ENCODE peak calls at places on chromosomes 5 and 9, in ten cellular contexts. One of them, this sample, is unnamed. For H3K4me1, the result is how much of the 10 kb centered on the place peaks cover.

GRCh38 chr9:3136999-3137675 is 293.2 kb upstream of the PUM3 start:
- DNase-seq in suprapubic skin: no peak
- DNase-seq in K562: no peak
- DNase-seq in transverse colon: no peak
- DNase-seq in esophagus muscularis mucosa: no peak
- DNase-seq in HepG2: no peak
- DNase-seq in SK-N-SH: no peak
- DNase-seq in stomach: no peak
- DNase-seq in GM12878: no peak
- DNase-seq in upper lobe of left lung: no peak
- DNase-seq in this sample: no peak

GRCh38 chr5:112604741-112605390 is 132.8 kb upstream of the APC start:
- DNase-seq in suprapubic skin: no peak
- DNase-seq in K562: peak
- DNase-seq in transverse colon: no peak
- DNase-seq in esophagus muscularis mucosa: no peak
- DNase-seq in HepG2: peak
- DNase-seq in SK-N-SH: peak
- DNase-seq in stomach: no peak
- DNase-seq in GM12878: peak
- DNase-seq in upper lobe of left lung: no peak
- DNase-seq in this sample: no peak

GRCh38 chr5:9166202-9167147 is 379.4 kb downstream of the SEMA5A start:
- DNase-seq in suprapubic skin: no peak
- DNase-seq in K562: no peak
- DNase-seq in transverse colon: no peak
- DNase-seq in esophagus muscularis mucosa: peak
- DNase-seq in HepG2: no peak
- DNase-seq in SK-N-SH: no peak
- DNase-seq in stomach: no peak
- DNase-seq in GM12878: no peak
- DNase-seq in upper lobe of left lung: no peak
- DNase-seq in this sample: no peak

GRCh38 chr9:134413890-134414731 is 87.9 kb downstream of the RXRA start:
- DNase-seq in suprapubic skin: no peak
- DNase-seq in K562: no peak
- DNase-seq in transverse colon: peak
- DNase-seq in esophagus muscularis mucosa: no peak
- DNase-seq in HepG2: no peak
- DNase-seq in SK-N-SH: peak
- DNase-seq in stomach: peak
- DNase-seq in GM12878: no peak
- DNase-seq in upper lobe of left lung: peak
- DNase-seq in this sample: peak

GRCh38 chr5:154461531-154461930 is 15.7 kb downstream of the SAP30L start:
- DNase-seq in suprapubic skin: no peak
- DNase-seq in K562: no peak
- DNase-seq in transverse colon: no peak
- DNase-seq in esophagus muscularis mucosa: no peak
- DNase-seq in HepG2: no peak
- DNase-seq in SK-N-SH: no peak
- DNase-seq in stomach: no peak
- DNase-seq in GM12878: no peak
- DNase-seq in upper lobe of left lung: no peak
- DNase-seq in this sample: no peak

GRCh38 chr5:31987985-31988710 is 186.0 kb downstream of the GOLPH3 start:
- DNase-seq in suprapubic skin: no peak
- DNase-seq in K562: no peak
- DNase-seq in transverse colon: no peak
- DNase-seq in esophagus muscularis mucosa: no peak
- DNase-seq in HepG2: no peak
- DNase-seq in SK-N-SH: no peak
- DNase-seq in stomach: no peak
- DNase-seq in GM12878: no peak
- DNase-seq in upper lobe of left lung: no peak
- DNase-seq in this sample: no peak

GRCh38 chr5:6503342-6503741 is 54.7 kb downstream of the UBE2QL1 start:
- DNase-seq in suprapubic skin: no peak
- DNase-seq in K562: no peak
- DNase-seq in transverse colon: no peak
- DNase-seq in esophagus muscularis mucosa: no peak
- DNase-seq in HepG2: no peak
- DNase-seq in SK-N-SH: no peak
- DNase-seq in stomach: no peak
- DNase-seq in GM12878: no peak
- DNase-seq in upper lobe of left lung: no peak
- DNase-seq in this sample: no peak

GRCh38 chr5:81767938-81768337 is 17.0 kb upstream of the SSBP2 start:
- DNase-seq in suprapubic skin: no peak
- DNase-seq in K562: no peak
- DNase-seq in transverse colon: no peak
- DNase-seq in esophagus muscularis mucosa: no peak
- DNase-seq in HepG2: no peak
- DNase-seq in SK-N-SH: no peak
- DNase-seq in stomach: no peak
- DNase-seq in GM12878: no peak
- DNase-seq in upper lobe of left lung: no peak
- DNase-seq in this sample: no peak

GRCh38 chr5:152547202-152547601 is 142.1 kb upstream of the NMUR2 start:
- DNase-seq in suprapubic skin: no peak
- DNase-seq in K562: no peak
- DNase-seq in transverse colon: no peak
- DNase-seq in esophagus muscularis mucosa: no peak
- DNase-seq in HepG2: no peak
- DNase-seq in SK-N-SH: no peak
- DNase-seq in stomach: no peak
- DNase-seq in GM12878: no peak
- DNase-seq in upper lobe of left lung: no peak
- DNase-seq in this sample: no peak

DNA sequence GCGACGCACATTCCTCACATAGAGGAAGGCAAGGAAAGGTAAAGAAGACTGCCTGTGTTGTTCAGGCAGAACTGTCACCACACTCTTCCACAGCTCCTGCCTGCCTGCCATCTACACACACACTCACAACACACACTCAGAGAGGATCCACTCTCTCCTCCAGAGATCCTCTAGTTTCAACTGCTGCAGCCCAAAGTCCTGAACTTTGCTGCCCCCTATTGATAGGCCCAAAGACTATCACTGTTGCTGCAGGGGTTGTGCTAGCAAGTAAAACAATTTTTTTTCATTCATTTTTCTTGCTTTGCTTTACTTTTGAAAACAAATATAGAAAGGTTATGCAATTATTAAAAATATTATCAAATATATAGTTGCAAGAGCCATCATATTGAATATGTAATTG is 5.9 kb upstream of the CFAP90 start:
- DNase-seq in suprapubic skin: no peak
- DNase-seq in K562: peak
- DNase-seq in transverse colon: peak
- DNase-seq in esophagus muscularis mucosa: no peak
- DNase-seq in HepG2: peak
- DNase-seq in SK-N-SH: peak
- DNase-seq in stomach: no peak
- DNase-seq in GM12878: no peak
- DNase-seq in upper lobe of left lung: no peak
- DNase-seq in this sample: no peak
- H3K4me1 ChIP-seq in suprapubic skin: under half
- H3K4me1 ChIP-seq in K562: under half
- H3K4me1 ChIP-seq in transverse colon: under half
- H3K4me1 ChIP-seq in esophagus muscularis mucosa: under half
- H3K4me1 ChIP-seq in HepG2: under half
- H3K4me1 ChIP-seq in SK-N-SH: under half
- H3K4me1 ChIP-seq in stomach: under half
- H3K4me1 ChIP-seq in GM12878: under half
- H3K4me1 ChIP-seq in upper lobe of left lung: under half
- H3K4me1 ChIP-seq in this sample: under half

DNA sequence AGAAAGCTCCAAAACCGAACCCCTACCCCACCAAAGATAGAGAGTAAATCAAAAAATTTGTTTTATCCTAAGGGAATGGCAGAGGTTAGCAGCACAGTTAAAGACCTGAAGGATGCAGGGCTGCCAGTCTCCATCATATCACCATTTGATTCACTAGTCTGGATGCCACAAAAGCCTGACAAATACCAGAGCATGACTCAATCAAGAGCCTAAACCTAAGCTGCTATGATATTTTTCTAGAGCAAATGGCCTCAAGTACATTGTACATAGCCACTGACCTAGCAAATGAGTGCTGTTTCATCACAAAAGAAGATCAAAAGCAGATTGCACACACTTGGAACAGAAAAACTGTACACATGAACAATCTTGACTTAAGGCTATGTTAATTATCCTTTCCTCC is 48.0 kb downstream of the DPYSL3 start:
- DNase-seq in suprapubic skin: no peak
- DNase-seq in K562: no peak
- DNase-seq in transverse colon: no peak
- DNase-seq in esophagus muscularis mucosa: no peak
- DNase-seq in HepG2: no peak
- DNase-seq in SK-N-SH: no peak
- DNase-seq in stomach: no peak
- DNase-seq in GM12878: no peak
- DNase-seq in upper lobe of left lung: no peak
- DNase-seq in this sample: no peak
- TF ChIP-seq EP300 in suprapubic skin: no peak
- TF ChIP-seq EP300 in K562: no peak
- TF ChIP-seq EP300 in transverse colon: no peak
- TF ChIP-seq EP300 in esophagus muscularis mucosa: no peak
- TF ChIP-seq EP300 in HepG2: no peak
- TF ChIP-seq EP300 in SK-N-SH: no peak
- TF ChIP-seq EP300 in stomach: no peak
- TF ChIP-seq EP300 in GM12878: no peak
- TF ChIP-seq EP300 in upper lobe of left lung: no peak
- TF ChIP-seq EP300 in this sample: no peak

GRCh38 chr5:179615203-179615602 is 8.3 kb downstream of the HNRNPH1 start:
- DNase-seq in suprapubic skin: peak
- DNase-seq in K562: no peak
- DNase-seq in transverse colon: no peak
- DNase-seq in esophagus muscularis mucosa: no peak
- DNase-seq in HepG2: no peak
- DNase-seq in SK-N-SH: no peak
- DNase-seq in stomach: no peak
- DNase-seq in GM12878: no peak
- DNase-seq in upper lobe of left lung: no peak
- DNase-seq in this sample: no peak

GRCh38 chr5:179614745-179615144 is 8.7 kb downstream of the HNRNPH1 start:
- DNase-seq in suprapubic skin: peak
- DNase-seq in K562: no peak
- DNase-seq in transverse colon: no peak
- DNase-seq in esophagus muscularis mucosa: no peak
- DNase-seq in HepG2: no peak
- DNase-seq in SK-N-SH: no peak
- DNase-seq in stomach: no peak
- DNase-seq in GM12878: no peak
- DNase-seq in upper lobe of left lung: no peak
- DNase-seq in this sample: peak

GRCh38 chr5:179613460-179614071 is 9.9 kb downstream of the HNRNPH1 start:
- DNase-seq in suprapubic skin: peak
- DNase-seq in K562: no peak
- DNase-seq in transverse colon: no peak
- DNase-seq in esophagus muscularis mucosa: no peak
- DNase-seq in HepG2: no peak
- DNase-seq in SK-N-SH: no peak
- DNase-seq in stomach: no peak
- DNase-seq in GM12878: no peak
- DNase-seq in upper lobe of left lung: no peak
- DNase-seq in this sample: peak

GRCh38 chr5:179610903-179611265 is 12.6 kb downstream of the HNRNPH1 start:
- DNase-seq in suprapubic skin: no peak
- DNase-seq in K562: no peak
- DNase-seq in transverse colon: no peak
- DNase-seq in esophagus muscularis mucosa: no peak
- DNase-seq in HepG2: no peak
- DNase-seq in SK-N-SH: no peak
- DNase-seq in stomach: no peak
- DNase-seq in GM12878: no peak
- DNase-seq in upper lobe of left lung: no peak
- DNase-seq in this sample: no peak

DNA sequence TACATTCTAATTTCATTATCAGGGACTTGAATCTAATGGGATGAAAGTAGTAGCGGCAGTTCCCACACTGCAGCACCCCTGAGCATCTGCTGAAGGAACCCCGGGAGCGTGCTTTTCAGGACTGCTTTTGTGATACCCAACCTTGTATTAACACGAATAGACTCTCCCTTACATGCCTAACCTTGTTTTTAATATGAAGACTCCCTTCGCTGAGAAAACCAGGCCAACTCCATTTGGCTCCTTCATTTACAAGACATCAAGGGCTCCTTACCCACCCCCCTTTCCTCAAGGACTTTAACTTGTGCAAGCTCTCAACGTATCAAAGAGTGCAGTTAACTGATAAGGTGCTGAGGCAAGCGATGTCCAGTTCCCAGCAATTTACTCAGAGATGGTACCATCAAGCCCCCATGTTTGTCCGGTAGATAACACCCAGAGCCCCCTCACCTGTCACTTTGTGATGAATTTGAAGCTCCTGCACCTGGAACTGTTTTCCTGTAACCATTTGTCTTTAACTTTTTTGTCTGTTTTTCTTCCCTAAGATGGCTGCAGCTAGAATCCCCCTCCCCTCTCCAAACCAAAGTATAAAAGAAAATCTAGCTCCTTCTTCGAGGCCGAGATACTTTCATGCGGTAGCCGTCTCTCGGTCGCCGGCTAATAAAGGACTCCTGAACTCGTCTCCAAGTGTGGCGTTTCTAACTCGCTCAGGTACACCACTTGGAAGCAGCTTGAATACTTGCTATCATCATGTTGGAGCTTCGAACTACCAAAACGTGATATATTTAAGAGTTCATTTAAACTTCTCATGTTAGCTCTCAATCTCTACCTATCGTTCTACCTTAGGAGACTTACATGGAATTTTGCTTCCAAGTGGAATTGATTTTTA is 10.7 kb downstream of the HNRNPH1 start:
- DNase-seq in suprapubic skin: peak
- DNase-seq in K562: peak
- DNase-seq in transverse colon: no peak
- DNase-seq in esophagus muscularis mucosa: no peak
- DNase-seq in HepG2: no peak
- DNase-seq in SK-N-SH: no peak
- DNase-seq in stomach: no peak
- DNase-seq in GM12878: no peak
- DNase-seq in upper lobe of left lung: no peak
- DNase-seq in this sample: peak
- TF ChIP-seq POLR2AphosphoS5 in suprapubic skin: no peak
- TF ChIP-seq POLR2AphosphoS5 in K562: peak
- TF ChIP-seq POLR2AphosphoS5 in transverse colon: no peak
- TF ChIP-seq POLR2AphosphoS5 in esophagus muscularis mucosa: no peak
- TF ChIP-seq POLR2AphosphoS5 in HepG2: no peak
- TF ChIP-seq POLR2AphosphoS5 in SK-N-SH: peak
- TF ChIP-seq POLR2AphosphoS5 in stomach: no peak
- TF ChIP-seq POLR2AphosphoS5 in GM12878: peak
- TF ChIP-seq POLR2AphosphoS5 in upper lobe of left lung: no peak
- TF ChIP-seq POLR2AphosphoS5 in this sample: no peak

DNA sequence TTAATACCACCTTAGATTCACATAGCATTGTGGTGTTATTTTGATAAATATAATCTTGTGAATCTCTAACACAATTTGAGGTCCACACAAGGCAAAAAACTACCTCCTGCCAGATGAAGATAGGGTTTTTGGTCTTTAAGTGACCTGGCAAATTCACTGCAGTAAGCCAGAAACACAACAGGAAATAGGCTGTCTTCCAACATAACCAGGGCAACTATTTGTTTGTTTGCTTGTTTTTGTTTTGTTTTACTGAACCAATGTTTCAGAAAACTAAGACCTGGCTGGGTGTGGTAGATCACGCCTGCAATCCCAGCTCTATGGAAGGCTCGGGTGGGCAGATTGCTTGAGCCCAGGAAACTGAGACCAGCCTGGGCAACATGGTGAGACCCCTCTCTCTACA is 95.5 kb downstream of the USP20 start:
- DNase-seq in suprapubic skin: no peak
- DNase-seq in K562: peak
- DNase-seq in transverse colon: no peak
- DNase-seq in esophagus muscularis mucosa: no peak
- DNase-seq in HepG2: no peak
- DNase-seq in SK-N-SH: no peak
- DNase-seq in stomach: no peak
- DNase-seq in GM12878: no peak
- DNase-seq in upper lobe of left lung: no peak
- DNase-seq in this sample: no peak
- H3K4me1 ChIP-seq in suprapubic skin: under half
- H3K4me1 ChIP-seq in K562: under half
- H3K4me1 ChIP-seq in transverse colon: under half
- H3K4me1 ChIP-seq in esophagus muscularis mucosa: under half
- H3K4me1 ChIP-seq in HepG2: under half
- H3K4me1 ChIP-seq in SK-N-SH: under half
- H3K4me1 ChIP-seq in stomach: under half
- H3K4me1 ChIP-seq in GM12878: under half
- H3K4me1 ChIP-seq in upper lobe of left lung: under half
- H3K4me1 ChIP-seq in this sample: half or more

This sample was measured in sigmoid colon.